ENCODE peak calls at places on chromosomes 2 and 18, in five cellular contexts. R is neural progenitor cell, C is PC-9, P is colonic mucosa, U is A673. O is an unnamed sample. For H3K4me1, the result is how much of the 10 kb centered on the place peaks cover.

GRCh38 chr18:28044036-28044435 is 132.9 kb downstream of the CDH2 start:
- DNase-seq in R (no peak), C (no peak), P (no peak), U (no peak), O (no peak)

GRCh38 chr2:27238976-27239375 is 21.8 kb downstream of the CAD start:
- DNase-seq in R (no peak), C (no peak), P (no peak), U (no peak), O (no peak)

GRCh38 chr2:165877565-165878550 is 75.7 kb downstream of the TTC21B start:
- DNase-seq in R (no peak), C (peak), P (no peak), U (no peak), O (no peak)

GRCh38 chr2:74587664-74588277 is 33.3 kb downstream of the DOK1 start:
- DNase-seq in R (peak), C (peak), P (peak), U (peak), O (no peak)

GRCh38 chr2:3257842-3258241 is 119.8 kb downstream of the EIPR1 start:
- DNase-seq in R (no peak), C (no peak), P (no peak), U (peak), O (no peak)

GRCh38 chr2:214781226-214781625 is 28.3 kb downstream of the BARD1 start:
- DNase-seq in R (no peak), C (no peak), P (no peak), U (no peak), O (no peak)

GRCh38 chr2:127182626-127183458 is 37.3 kb downstream of the CYP27C1 start:
- DNase-seq in R (peak), C (no peak), P (no peak), U (no peak), O (no peak)

GRCh38 chr18:2108581-2108980 is 462.7 kb downstream of the METTL4 start:
- DNase-seq in R (no peak), C (no peak), P (no peak), U (no peak), O (no peak)

GRCh38 chr2:11899896-11900295 is 153.5 kb downstream of the LPIN1 start:
- DNase-seq in R (no peak), C (no peak), P (no peak), U (no peak), O (no peak)

GRCh38 chr2:132489150-132489549 is 72.5 kb downstream of the GPR39 start:
- DNase-seq in R (peak), C (no peak), P (no peak), U (peak), O (peak)

GRCh38 chr2:95053543-95053942 is 28.0 kb downstream of the MAL start:
- DNase-seq in R (no peak), C (no peak), P (no peak), U (no peak), O (no peak)

GRCh38 chr2:186572705-186573104 is 17.2 kb upstream of the ITGAV start:
- DNase-seq in R (no peak), C (peak), P (no peak), U (no peak), O (no peak)

GRCh38 chr18:8116346-8117007 is 492.8 kb upstream of the RAB12 start:
- DNase-seq in R (no peak), C (peak), P (no peak), U (no peak), O (no peak)

GRCh38 chr2:237315170-237315880 is 98.6 kb downstream of the COL6A3 start:
- DNase-seq in R (peak), C (no peak), P (peak), U (peak), O (no peak)

GRCh38 chr2:215933141-215933540 is 80.2 kb downstream of the MREG start:
- DNase-seq in R (no peak), C (no peak), P (no peak), U (no peak), O (no peak)

GRCh38 chr2:10375570-10376266 is 72.4 kb downstream of the ODC1 start:
- DNase-seq in R (peak), C (no peak), P (no peak), U (peak), O (no peak)

GRCh38 chr2:1683297-1683696 is 61.0 kb downstream of the PXDN start:
- DNase-seq in R (no peak), C (no peak), P (no peak), U (peak), O (no peak)

GRCh38 chr2:231715988-231716616 is 7.8 kb downstream of the PTMA start:
- DNase-seq in R (no peak), C (no peak), P (no peak), U (peak), O (no peak)

GRCh38 chr2:219440388-219441256 is 6.0 kb downstream of the SPEG start:
- DNase-seq in R (no peak), C (no peak), P (no peak), U (no peak), O (no peak)

GRCh38 chr2:201930043-201930442 is 103.6 kb upstream of the FZD7 start:
- DNase-seq in R (no peak), C (no peak), P (no peak), U (no peak), O (no peak)

GRCh38 chr2:236643480-236643879 is 73.9 kb downstream of the ACKR3 start:
- DNase-seq in R (no peak), C (peak), P (no peak), U (no peak), O (no peak)

GRCh38 chr18:52682260-52682659 is 342.3 kb downstream of the DCC start:
- DNase-seq in R (peak), C (no peak), P (no peak), U (no peak), O (no peak)

GRCh38 chr2:226031962-226032441 is 632.5 kb downstream of the NYAP2 start:
- DNase-seq in R (peak), C (no peak), P (no peak), U (peak), O (no peak)

GRCh38 chr2:190996338-190996946 is 17.5 kb downstream of the STAT1 start:
- DNase-seq in R (peak), C (no peak), P (no peak), U (peak), O (no peak)

GRCh38 chr18:79573921-79574491 is 105.6 kb upstream of the CTDP1 start:
- DNase-seq in R (no peak), C (no peak), P (peak), U (no peak), O (no peak)

GRCh38 chr2:167292430-167293171 is 404.3 kb downstream of the XIRP2 start:
- DNase-seq in R (peak), C (peak), P (peak), U (peak), O (no peak)

GRCh38 chr2:10810175-10811161 is 2.1 kb downstream of the PDIA6 start:
- DNase-seq in R (no peak), C (no peak), P (no peak), U (no peak), O (no peak)

GRCh38 chr2:138827426-138828054 is 47.4 kb upstream of the NXPH2 start:
- DNase-seq in R (peak), C (peak), P (no peak), U (peak), O (no peak)

GRCh38 chr2:74414475-74414874 is 6.9 kb downstream of the C2orf81 start:
- DNase-seq in R (no peak), C (no peak), P (no peak), U (no peak), O (no peak)

GRCh38 chr2:111202266-111203040 is 81.7 kb downstream of the BCL2L11 start:
- DNase-seq in R (no peak), C (no peak), P (no peak), U (no peak), O (peak)

GRCh38 chr18:59634096-59634495 is 63.1 kb downstream of the CCBE1 start:
- DNase-seq in R (peak), C (no peak), P (no peak), U (no peak), O (peak)

GRCh38 chr2:168354499-168354898 is 101.6 kb upstream of the CERS6 start:
- DNase-seq in R (no peak), C (no peak), P (no peak), U (peak), O (no peak)

GRCh38 chr2:10384089-10384734 is 63.9 kb downstream of the ODC1 start:
- DNase-seq in R (no peak), C (no peak), P (no peak), U (no peak), O (no peak)

GRCh38 chr2:25207078-25207545 is 38.7 kb upstream of the POMC start:
- DNase-seq in R (no peak), C (no peak), P (no peak), U (no peak), O (no peak)

GRCh38 chr2:219010162-219010756 is 17.0 kb upstream of the CRYBA2 start:
- DNase-seq in R (peak), C (no peak), P (no peak), U (no peak), O (no peak)

GRCh38 chr2:12317853-12318426 is 398.8 kb upstream of the TRIB2 start:
- DNase-seq in R (no peak), C (peak), P (peak), U (peak), O (no peak)

GRCh38 chr2:18856766-18857165 is 267.4 kb upstream of the NT5C1B start:
- DNase-seq in R (no peak), C (no peak), P (no peak), U (no peak), O (no peak)

GRCh38 chr2:69755862-69756467 is 14.0 kb downstream of the ANXA4 start:
- DNase-seq in R (no peak), C (peak), P (peak), U (peak), O (no peak)

GRCh38 chr2:233202531-233202944 is 48.9 kb upstream of the ATG16L1 start:
- DNase-seq in R (no peak), C (no peak), P (no peak), U (peak), O (no peak)

GRCh38 chr2:233201271-233202013 is 50.0 kb upstream of the ATG16L1 start:
- DNase-seq in R (no peak), C (no peak), P (no peak), U (no peak), O (no peak)

GRCh38 chr2:233208382-233209116 is 42.9 kb upstream of the ATG16L1 start:
- DNase-seq in R (no peak), C (peak), P (no peak), U (no peak), O (no peak)

GRCh38 chr2:233203060-233203459 is 48.4 kb upstream of the ATG16L1 start:
- DNase-seq in R (no peak), C (no peak), P (no peak), U (no peak), O (no peak)

DNA sequence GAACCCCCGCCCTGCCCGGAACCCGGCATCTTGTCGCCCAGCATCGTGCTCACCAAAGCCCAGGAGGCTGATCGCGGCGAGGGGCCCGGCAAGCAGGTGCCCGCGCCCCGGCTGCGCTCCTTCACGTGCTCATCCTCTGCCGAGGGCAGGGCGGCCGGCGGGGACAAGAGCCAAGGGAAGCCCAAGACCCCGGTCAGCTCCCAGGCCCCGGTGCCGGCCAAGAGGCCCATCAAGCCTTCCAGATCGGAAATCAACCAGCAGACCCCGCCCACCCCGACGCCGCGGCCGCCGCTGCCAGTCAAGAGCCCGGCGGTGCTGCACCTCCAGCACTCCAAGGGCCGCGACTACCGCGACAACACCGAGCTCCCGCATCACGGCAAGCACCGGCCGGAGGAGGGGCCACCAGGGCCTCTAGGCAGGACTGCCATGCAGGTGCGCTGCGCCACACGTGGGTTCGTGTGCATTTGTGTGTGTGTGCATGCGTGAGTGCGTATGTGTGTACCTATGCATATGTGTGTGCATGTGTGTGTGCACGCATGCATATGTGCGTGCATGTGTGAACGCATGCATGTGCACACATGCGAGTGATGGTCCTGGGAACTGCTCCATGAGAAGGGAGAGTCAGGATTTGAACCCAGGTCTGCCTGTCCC is 47.1 kb upstream of the ATG16L1 start:
- DNase-seq in R (no peak), C (no peak), P (no peak), U (no peak), O (no peak)
- H3K4me1 ChIP-seq in R (under half), C (under half), P (under half), U (under half), O (under half)

GRCh38 chr18:48037481-48038271 is 107.2 kb upstream of the SMAD2 start:
- DNase-seq in R (peak), C (no peak), P (no peak), U (no peak), O (no peak)
- TF ChIP-seq CTCF in R (peak), C (peak), P (peak), U (peak), O (peak)

GRCh38 chr18:13684546-13684945 is 41.8 kb downstream of the FAM210A start:
- DNase-seq in R (no peak), C (no peak), P (no peak), U (no peak), O (no peak)

GRCh38 chr18:13688191-13689136 is 37.9 kb downstream of the FAM210A start:
- DNase-seq in R (no peak), C (no peak), P (no peak), U (no peak), O (no peak)
- H3K4me1 ChIP-seq in R (under half), C (under half), P (under half), U (under half), O (under half)

DNA sequence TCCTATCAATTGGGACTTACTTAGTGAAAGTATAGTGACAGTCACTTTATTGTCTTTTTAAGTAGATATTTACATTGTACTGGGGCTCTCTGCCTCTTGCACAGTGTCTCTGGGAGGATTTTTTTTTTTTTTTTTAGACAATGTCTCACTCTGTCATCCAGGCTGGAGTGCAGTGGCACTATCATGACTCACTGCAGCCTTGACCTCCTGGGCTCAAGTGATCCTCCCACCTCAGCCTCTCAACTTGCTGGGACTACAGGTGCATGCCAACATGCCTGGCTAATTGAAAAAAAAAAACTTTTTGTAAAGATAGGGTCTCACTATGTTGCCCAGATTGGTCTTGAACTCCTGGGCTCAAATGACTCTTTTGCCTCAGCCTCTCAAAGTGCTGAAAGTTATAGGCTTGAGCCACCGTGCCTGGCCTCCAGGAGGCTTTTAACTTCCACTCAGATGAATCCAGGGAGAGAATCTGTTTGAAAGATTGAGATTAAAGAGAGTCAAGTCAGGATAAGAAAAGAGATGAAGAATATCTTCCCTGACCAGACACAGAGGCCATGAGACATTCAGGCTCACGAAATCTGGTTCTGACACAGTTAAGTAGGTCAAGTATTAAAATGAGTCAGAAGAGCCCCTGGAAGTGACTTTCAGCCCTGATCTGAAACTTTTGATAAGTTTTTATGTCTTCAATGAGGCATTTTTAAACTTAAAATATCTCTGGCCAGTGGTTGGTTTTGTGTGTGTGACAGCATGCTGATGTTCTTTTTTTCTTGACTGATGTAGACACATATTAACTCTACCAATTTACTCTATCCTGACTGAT is 18.3 kb downstream of the ARHGEF33 start:
- DNase-seq in R (no peak), C (no peak), P (no peak), U (no peak), O (no peak)
- TF ChIP-seq CTCF in R (no peak), C (no peak), P (no peak), U (no peak), O (no peak)

DNA sequence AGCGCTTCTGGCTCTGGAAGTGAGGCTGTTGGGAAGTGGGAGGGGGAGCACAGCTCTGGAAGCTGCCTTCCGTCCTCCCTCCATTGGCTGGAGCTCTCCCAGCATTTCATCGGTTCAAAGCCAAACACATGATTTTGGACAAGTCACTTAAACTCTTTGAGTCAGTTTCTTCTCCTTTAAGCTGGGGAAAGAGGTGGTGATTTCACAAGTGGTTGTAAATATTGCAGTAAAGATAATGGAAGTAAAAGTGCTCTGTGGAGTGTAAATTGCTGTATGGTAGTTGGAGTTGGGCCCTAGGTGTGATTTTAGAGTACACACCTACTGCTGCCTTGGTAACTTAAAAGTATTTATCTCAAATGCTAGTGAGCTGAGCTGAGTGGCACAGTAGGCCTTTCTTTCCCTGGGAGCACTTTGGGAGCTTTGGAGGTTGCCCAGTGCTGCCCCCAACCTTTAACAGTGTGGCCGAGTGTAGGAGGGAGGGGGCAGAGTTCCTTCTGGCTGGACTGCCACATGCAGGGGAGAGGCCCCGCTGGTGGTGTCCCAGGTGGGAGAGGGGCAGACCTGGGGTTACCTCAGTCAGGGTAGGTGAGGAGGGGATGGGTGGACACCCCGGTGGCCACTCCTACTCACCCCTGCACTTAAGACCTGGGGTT is 54.7 kb downstream of the ASAP2 start:
- DNase-seq in R (no peak), C (no peak), P (no peak), U (no peak), O (no peak)
- H3K4me1 ChIP-seq in R (under half), C (under half), P (under half), U (half or more), O (half or more)

DNA sequence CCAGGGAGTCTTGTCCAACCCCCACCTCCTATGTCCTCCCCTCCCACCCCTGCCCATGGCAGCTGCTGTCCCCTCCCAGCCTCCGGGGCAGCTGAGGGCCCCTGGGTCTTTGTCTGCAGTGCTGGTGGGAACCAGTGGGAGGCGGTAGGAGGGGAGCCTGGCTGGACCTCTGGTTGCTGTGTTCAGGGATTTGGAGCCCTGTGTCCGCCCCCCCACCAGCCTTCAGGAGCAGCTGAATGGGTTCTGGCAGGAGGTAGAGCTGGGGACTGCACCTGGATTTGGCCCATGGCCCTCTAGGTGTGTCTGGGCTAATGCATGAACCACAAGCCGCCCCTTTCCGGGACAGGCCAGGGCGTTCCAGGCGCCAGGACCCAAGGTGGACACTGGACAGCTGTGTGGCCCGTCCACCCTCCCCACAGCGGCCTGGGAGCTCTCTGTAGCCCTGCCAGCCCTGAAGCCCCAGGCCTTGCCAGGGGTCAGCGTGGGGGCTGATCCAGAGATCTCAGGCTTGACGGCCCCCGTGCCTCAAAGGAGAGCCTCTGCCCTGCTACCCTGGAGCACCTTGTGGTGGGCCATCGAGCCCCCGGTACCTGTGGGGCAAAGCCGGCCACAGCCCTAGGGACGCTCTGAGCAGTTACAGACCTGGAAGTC is 25.4 kb downstream of the GPC1 start:
- DNase-seq in R (no peak), C (no peak), P (no peak), U (no peak), O (no peak)
- TF ChIP-seq CTCF in R (peak), C (no peak), P (no peak), U (peak), O (no peak)

DNA sequence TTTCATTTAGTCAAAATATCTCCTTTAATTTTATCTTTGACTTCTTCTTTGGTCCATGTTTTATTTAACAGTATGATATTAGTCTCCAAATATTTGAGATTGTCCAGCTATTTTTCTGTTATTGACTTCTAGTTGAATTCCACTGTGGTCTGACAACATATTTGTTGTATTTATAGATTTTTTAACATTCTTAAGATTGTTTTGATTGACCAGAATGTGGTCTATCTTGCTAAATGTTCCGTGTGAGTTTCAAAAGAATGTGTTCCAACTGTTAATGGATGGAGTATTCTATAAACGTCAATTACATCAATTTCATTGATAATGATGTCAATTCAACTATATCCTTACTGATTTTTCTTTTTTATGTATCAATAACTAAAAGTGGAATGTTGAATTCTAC is 1452.1 kb downstream of the SUCLG1 start:
- DNase-seq in R (no peak), C (no peak), P (no peak), U (no peak), O (no peak)
- H3K4me1 ChIP-seq in R (under half), C (under half), P (under half), U (under half), O (under half)

O was measured in esophagus muscularis mucosa.